ENCODE peak calls at places on chromosome 14, in five cellular contexts. K is osteoblast, L is Peyer's patch, C is upper lobe of left lung, H is aorta. U is an unnamed sample.

GRCh38 chr14:92693998-92694780 is 54.2 kb downstream of the LGMN start:
- DNase-seq in K (no peak), L (no peak), C (no peak), H (no peak), U (no peak)

GRCh38 chr14:64730681-64731080 is 26.5 kb downstream of the PLEKHG3 start:
- DNase-seq in K (peak; percentile 46), L (no peak), C (no peak), H (peak; percentile 75), U (no peak)

GRCh38 chr14:32991706-32992105 is 53.0 kb downstream of the NPAS3 start:
- DNase-seq in K (no peak), L (no peak), C (no peak), H (no peak), U (no peak)

GRCh38 chr14:60165547-60165876 is 314 bp upstream of the DHRS7 start:
- DNase-seq in K (no peak), L (no peak), C (no peak), H (no peak), U (no peak)

GRCh38 chr14:39562175-39562574 is 129.9 kb upstream of the FBXO33 start:
- DNase-seq in K (no peak), L (no peak), C (no peak), H (no peak), U (no peak)

GRCh38 chr14:23370221-23370620 is 2.4 kb upstream of the IL25 start:
- DNase-seq in K (no peak), L (no peak), C (no peak), H (no peak), U (no peak)

GRCh38 chr14:24238123-24238522 is 4.3 kb downstream of the TINF2 start:
- DNase-seq in K (peak; percentile 61), L (no peak), C (no peak), H (no peak), U (no peak)

GRCh38 chr14:101223147-101223546 is 319.6 kb upstream of the RTL1 start:
- DNase-seq in K (no peak), L (peak; percentile 21), C (no peak), H (peak; percentile 13), U (no peak)

GRCh38 chr14:39315859-39316444 is 82.2 kb downstream of the MIA2 start:
- DNase-seq in K (no peak), L (no peak), C (no peak), H (no peak), U (no peak)

GRCh38 chr14:101175731-101176534 is 272.4 kb upstream of the RTL1 start:
- DNase-seq in K (peak; percentile 54), L (peak; percentile 30), C (no peak), H (no peak), U (no peak)

GRCh38 chr14:65770681-65771080 is 358.2 kb downstream of the FUT8 start:
- DNase-seq in K (no peak), L (no peak), C (no peak), H (no peak), U (no peak)

GRCh38 chr14:65776193-65776592 is 363.7 kb downstream of the FUT8 start:
- DNase-seq in K (no peak), L (no peak), C (no peak), H (no peak), U (no peak)

GRCh38 chr14:65769151-65769550 is 356.6 kb downstream of the FUT8 start:
- DNase-seq in K (no peak), L (no peak), C (no peak), H (no peak), U (no peak)

GRCh38 chr14:65774041-65774440 is 361.5 kb downstream of the FUT8 start:
- DNase-seq in K (no peak), L (no peak), C (no peak), H (no peak), U (no peak)

DNA sequence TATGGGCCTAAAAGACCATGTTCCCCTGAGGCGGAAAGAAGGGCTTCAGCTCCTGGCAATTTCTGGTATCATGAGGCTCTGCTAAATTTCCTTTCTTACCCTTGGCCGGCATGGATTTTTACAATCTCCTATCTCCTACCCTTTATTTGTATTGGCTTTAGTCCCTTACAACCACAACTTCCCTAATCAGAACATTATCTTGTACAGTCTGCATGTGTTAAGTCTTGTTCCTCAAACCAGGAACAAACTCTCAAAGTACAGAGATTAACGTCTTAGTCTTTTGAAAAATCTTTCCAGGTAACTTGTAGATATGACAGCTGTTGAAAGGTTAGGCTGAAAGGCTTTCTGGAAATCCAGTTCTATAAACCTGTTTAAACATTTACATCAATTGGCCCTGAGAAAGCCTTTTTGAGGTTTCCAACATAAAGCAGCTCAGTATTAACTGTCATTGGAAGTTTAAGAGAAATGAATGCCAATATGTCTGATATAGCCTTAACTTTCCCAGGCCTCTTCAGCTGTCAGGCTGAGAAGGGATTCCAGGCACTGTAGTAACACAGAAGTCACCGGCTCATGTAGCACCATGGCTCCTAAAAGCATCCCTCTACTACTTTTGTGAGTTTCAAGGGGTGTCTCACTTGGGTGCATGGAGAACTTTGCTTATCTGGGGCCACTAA is 360.5 kb downstream of the FUT8 start:
- DNase-seq in K (peak; percentile 6), L (no peak), C (no peak), H (no peak), U (no peak)
- H3K9me3 ChIP-seq in K (no peaks in the 10 kb centered on the region), L (no peaks in the 10 kb centered on the region), C (no peaks in the 10 kb centered on the region), H (peaks cover 3% of the 10 kb centered on the region), U (no peaks in the 10 kb centered on the region)

GRCh38 chr14:95292660-95293425 is 26.9 kb downstream of the CLMN start:
- DNase-seq in K (no peak), L (no peak), C (no peak), H (no peak), U (no peak)

GRCh38 chr14:95294834-95295599 is 24.7 kb downstream of the CLMN start:
- DNase-seq in K (peak; percentile 44), L (no peak), C (no peak), H (no peak), U (no peak)

GRCh38 chr14:95294320-95294719 is 25.4 kb downstream of the CLMN start:
- DNase-seq in K (no peak), L (no peak), C (no peak), H (no peak), U (no peak)

GRCh38 chr14:95291859-95292542 is 27.7 kb downstream of the CLMN start:
- DNase-seq in K (peak; percentile 79), L (peak; percentile 84), C (peak; percentile 34), H (peak; percentile 88), U (no peak)

GRCh38 chr14:95293474-95293873 is 26.2 kb downstream of the CLMN start:
- DNase-seq in K (no peak), L (no peak), C (no peak), H (no peak), U (no peak)
- H3K4me1 ChIP-seq in K (no peaks in the 10 kb centered on the region), L (peaks cover 17% of the 10 kb centered on the region), C (peaks cover 15% of the 10 kb centered on the region), H (peaks cover 3% of the 10 kb centered on the region), U (peaks cover 11% of the 10 kb centered on the region)

GRCh38 chr14:72609205-72609916 is 284.5 kb downstream of the DPF3 start:
- DNase-seq in K (peak; percentile 87), L (no peak), C (no peak), H (no peak), U (no peak)

GRCh38 chr14:72608391-72609204 is 285.3 kb downstream of the DPF3 start:
- DNase-seq in K (peak; percentile 99), L (no peak), C (no peak), H (no peak), U (no peak)

GRCh38 chr14:72605921-72606220 is 288.0 kb downstream of the DPF3 start:
- DNase-seq in K (no peak), L (no peak), C (no peak), H (no peak), U (no peak)

GRCh38 chr14:72606879-72607278 is 287.0 kb downstream of the DPF3 start:
- DNase-seq in K (peak; percentile 61), L (no peak), C (no peak), H (no peak), U (no peak)

GRCh38 chr14:72607386-72608125 is 286.3 kb downstream of the DPF3 start:
- DNase-seq in K (peak; percentile 70), L (no peak), C (no peak), H (no peak), U (no peak)
- H3K9me3 ChIP-seq in K (no peaks in the 10 kb centered on the region), L (no peaks in the 10 kb centered on the region), C (no peaks in the 10 kb centered on the region), H (no peaks in the 10 kb centered on the region), U (no peaks in the 10 kb centered on the region)

GRCh38 chr14:30462358-30462757 is 96.6 kb upstream of the G2E3 start:
- DNase-seq in K (no peak), L (no peak), C (no peak), H (no peak), U (no peak)
- H3K4me1 ChIP-seq in K (no peaks in the 10 kb centered on the region), L (no peaks in the 10 kb centered on the region), C (no peaks in the 10 kb centered on the region), H (no peaks in the 10 kb centered on the region), U (no peaks in the 10 kb centered on the region)

GRCh38 chr14:104229621-104230041 is 91.2 kb downstream of the KIF26A start:
- DNase-seq in K (no peak), L (no peak), C (no peak), H (peak; percentile 49), U (peak; percentile 35)
- H3K9me3 ChIP-seq in K (peaks cover 3% of the 10 kb centered on the region), L (peaks cover 18% of the 10 kb centered on the region), C (peaks cover 18% of the 10 kb centered on the region), H (peaks cover 6% of the 10 kb centered on the region), U (peaks cover 15% of the 10 kb centered on the region)

GRCh38 chr14:99194736-99195135 is 77.3 kb downstream of the BCL11B start:
- DNase-seq in K (no peak), L (no peak), C (no peak), H (peak; percentile 55), U (no peak)
- H3K4me1 ChIP-seq in K (peaks cover 8% of the 10 kb centered on the region), L (peaks cover 5% of the 10 kb centered on the region), C (peaks cover 8% of the 10 kb centered on the region), H (no peaks in the 10 kb centered on the region), U (peaks cover 11% of the 10 kb centered on the region)

GRCh38 chr14:55605793-55606192 is 25.8 kb downstream of the KTN1 start:
- DNase-seq in K (no peak), L (no peak), C (no peak), H (no peak), U (no peak)
- H3K9me3 ChIP-seq in K (no peaks in the 10 kb centered on the region), L (no peaks in the 10 kb centered on the region), C (no peaks in the 10 kb centered on the region), H (no peaks in the 10 kb centered on the region), U (no peaks in the 10 kb centered on the region)

U was measured in lower lobe of right lung.